ENCODE peak calls at places on chromosomes 3 and 15, in five cellular contexts. One of them, this sample, is unnamed.

GRCh38 chr15:38589502-38589901 is 24.9 kb upstream of the RASGRP1 start:
- DNase-seq in activated gamma-delta T cell: no peak
- DNase-seq in activated naive CD8-positive, alpha-beta T cell treated with anti-CD3 and anti-CD28 coated beads for 36 hours: no peak
- DNase-seq in frontal cortex: no peak
- DNase-seq in endothelial cell: no peak
- DNase-seq in this sample: no peak

GRCh38 chr15:59327942-59328341 is 44.7 kb downstream of the MYO1E start:
- DNase-seq in endothelial cell: no peak
- DNase-seq in frontal cortex: no peak
- DNase-seq in activated gamma-delta T cell: no peak
- DNase-seq in activated naive CD8-positive, alpha-beta T cell treated with anti-CD3 and anti-CD28 coated beads for 36 hours: no peak
- DNase-seq in this sample: no peak

GRCh38 chr3:23213813-23214212 is 10.7 kb downstream of the UBE2E2 start:
- DNase-seq in activated naive CD8-positive, alpha-beta T cell treated with anti-CD3 and anti-CD28 coated beads for 36 hours: no peak
- DNase-seq in frontal cortex: no peak
- DNase-seq in activated gamma-delta T cell: no peak
- DNase-seq in endothelial cell: no peak
- DNase-seq in this sample: no peak

GRCh38 chr3:157922614-157923013 is 183.6 kb downstream of the SHOX2 start:
- DNase-seq in endothelial cell: no peak
- DNase-seq in frontal cortex: no peak
- DNase-seq in activated naive CD8-positive, alpha-beta T cell treated with anti-CD3 and anti-CD28 coated beads for 36 hours: no peak
- DNase-seq in activated gamma-delta T cell: no peak
- DNase-seq in this sample: no peak

GRCh38 chr15:88982304-88982945 is 69.2 kb upstream of the MFGE8 start:
- DNase-seq in activated gamma-delta T cell: no peak
- DNase-seq in activated naive CD8-positive, alpha-beta T cell treated with anti-CD3 and anti-CD28 coated beads for 36 hours: no peak
- DNase-seq in frontal cortex: peak
- DNase-seq in endothelial cell: no peak
- DNase-seq in this sample: no peak

GRCh38 chr3:13107661-13108060 is 34.4 kb upstream of the IQSEC1 start:
- DNase-seq in activated gamma-delta T cell: no peak
- DNase-seq in activated naive CD8-positive, alpha-beta T cell treated with anti-CD3 and anti-CD28 coated beads for 36 hours: no peak
- DNase-seq in endothelial cell: no peak
- DNase-seq in frontal cortex: no peak
- DNase-seq in this sample: no peak

GRCh38 chr3:158768361-158768787 is 33.5 kb upstream of the MFSD1 start:
- DNase-seq in endothelial cell: peak
- DNase-seq in activated gamma-delta T cell: no peak
- DNase-seq in activated naive CD8-positive, alpha-beta T cell treated with anti-CD3 and anti-CD28 coated beads for 36 hours: no peak
- DNase-seq in frontal cortex: no peak
- DNase-seq in this sample: no peak

GRCh38 chr3:140188285-140188684 is 253.3 kb downstream of the CLSTN2 start:
- DNase-seq in activated gamma-delta T cell: no peak
- DNase-seq in endothelial cell: no peak
- DNase-seq in activated naive CD8-positive, alpha-beta T cell treated with anti-CD3 and anti-CD28 coated beads for 36 hours: no peak
- DNase-seq in frontal cortex: no peak
- DNase-seq in this sample: no peak

GRCh38 chr15:22851513-22851912 is 13.0 kb downstream of the NIPA2 start:
- DNase-seq in activated naive CD8-positive, alpha-beta T cell treated with anti-CD3 and anti-CD28 coated beads for 36 hours: no peak
- DNase-seq in endothelial cell: no peak
- DNase-seq in activated gamma-delta T cell: no peak
- DNase-seq in frontal cortex: no peak
- DNase-seq in this sample: no peak